ENCODE peak calls at places on chromosomes 16 and 17, in nine cellular contexts. S is fibroblast of lung; Z is upper lobe of right lung; E is pancreas; B is hepatocyte; R is CD8-positive, alpha-beta T cell; Q is ovary; T is A549; Y is OCI-LY7. N is an unnamed sample. For H3K4me1, the result is how much of the 10 kb centered on the place peaks cover.

GRCh38 chr17:82257473-82257872 is 16.0 kb downstream of the CSNK1D start:
- DNase-seq in S (peak), Z (no peak), E (no peak), B (peak), R (peak), Q (no peak), T (no peak), Y (peak), N (peak)

GRCh38 chr16:4607841-4608703 is 6.6 kb downstream of the UBALD1 start:
- DNase-seq in S (no peak), Z (no peak), E (no peak), B (no peak), R (no peak), Q (no peak), T (no peak), Y (no peak), N (no peak)

GRCh38 chr17:57830880-57831279 is 19.0 kb downstream of the MRPS23 start:
- DNase-seq in S (no peak), Z (no peak), E (no peak), B (no peak), R (no peak), Q (no peak), T (no peak), Y (no peak), N (no peak)

GRCh38 chr16:56637814-56638750 is at the start of gene MT1A:
- DNase-seq in S (peak), Z (peak), E (peak), B (peak), R (no peak), Q (peak), T (peak), Y (no peak), N (no peak)

GRCh38 chr16:84885024-84885910 is 65.5 kb downstream of the CRISPLD2 start:
- DNase-seq in S (peak), Z (no peak), E (no peak), B (no peak), R (no peak), Q (no peak), T (no peak), Y (no peak), N (no peak)

GRCh38 chr16:1530883-1531637 is 2.4 kb upstream of the TMEM204 start:
- DNase-seq in S (no peak), Z (no peak), E (no peak), B (peak), R (no peak), Q (no peak), T (no peak), Y (no peak), N (no peak)

GRCh38 chr17:57979076-57979475 is 9.0 kb downstream of the VEZF1 start:
- DNase-seq in S (no peak), Z (no peak), E (no peak), B (no peak), R (no peak), Q (no peak), T (no peak), Y (no peak), N (no peak)

GRCh38 chr17:68455756-68456528 is 1.4 kb downstream of the WIPI1 start:
- DNase-seq in S (peak), Z (no peak), E (no peak), B (peak), R (no peak), Q (no peak), T (no peak), Y (no peak), N (no peak)

GRCh38 chr17:50221500-50222480 is 20.4 kb upstream of the COL1A1 start:
- DNase-seq in S (peak), Z (peak), E (no peak), B (peak), R (no peak), Q (peak), T (no peak), Y (no peak), N (no peak)

GRCh38 chr16:84599528-84600202 is 18.2 kb downstream of the COTL1 start:
- DNase-seq in S (peak), Z (peak), E (no peak), B (peak), R (no peak), Q (peak), T (no peak), Y (peak), N (peak)

GRCh38 chr17:35257080-35257701 is 14.3 kb downstream of the SLFN5 start:
- DNase-seq in S (peak), Z (no peak), E (peak), B (no peak), R (no peak), Q (no peak), T (peak), Y (no peak), N (no peak)

GRCh38 chr17:46192211-46192483 is 1.1 kb downstream of the KANSL1 start:
- DNase-seq in S (no peak), Z (no peak), E (no peak), B (no peak), R (no peak), Q (no peak), T (no peak), Y (no peak), N (peak)

GRCh38 chr17:46192484-46193245 is 564 bp downstream of the KANSL1 start:
- DNase-seq in S (peak), Z (peak), E (peak), B (peak), R (peak), Q (peak), T (peak), Y (peak), N (peak)

GRCh38 chr17:46191332-46192210 is 1.7 kb downstream of the KANSL1 start:
- DNase-seq in S (peak), Z (no peak), E (no peak), B (peak), R (no peak), Q (no peak), T (peak), Y (peak), N (no peak)

GRCh38 chr17:46193246-46193625 is at the start of gene KANSL1:
- DNase-seq in S (peak), Z (peak), E (peak), B (peak), R (peak), Q (peak), T (peak), Y (peak), N (peak)

DNA sequence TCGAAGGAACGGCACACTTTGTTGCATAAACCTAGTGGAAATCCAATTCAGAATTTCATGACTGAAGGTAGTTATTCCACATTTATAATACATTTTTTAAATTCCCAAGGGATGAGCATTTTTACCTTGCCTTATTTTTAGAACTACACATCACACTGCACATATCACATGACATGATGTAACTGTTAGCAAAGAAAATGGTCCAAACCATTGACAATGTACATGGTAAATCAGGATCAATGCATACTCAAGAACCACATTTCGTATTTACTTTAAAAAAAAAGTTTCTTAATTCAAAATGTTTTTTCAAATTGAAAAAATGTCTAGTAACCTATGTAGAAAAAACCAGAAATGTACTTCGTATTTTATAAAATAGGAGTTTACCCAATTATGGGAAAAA is 2.5 kb downstream of the KANSL1 start:
- DNase-seq in S (peak), Z (no peak), E (no peak), B (no peak), R (no peak), Q (no peak), T (no peak), Y (peak), N (no peak)
- H3K4me1 ChIP-seq in S (under half), Z (under half), E (under half), B (under half), R (half or more), Q (under half), T (half or more), Y (half or more), N (half or more)

GRCh38 chr17:14303343-14304221 is 2.7 kb downstream of the HS3ST3B1 start:
- DNase-seq in S (no peak), Z (peak), E (no peak), B (no peak), R (no peak), Q (no peak), T (no peak), Y (no peak), N (peak)

GRCh38 chr17:14306602-14307001 is 5.7 kb downstream of the HS3ST3B1 start:
- DNase-seq in S (no peak), Z (no peak), E (no peak), B (no peak), R (no peak), Q (no peak), T (no peak), Y (no peak), N (no peak)

GRCh38 chr17:14304222-14304844 is 3.5 kb downstream of the HS3ST3B1 start:
- DNase-seq in S (no peak), Z (no peak), E (no peak), B (no peak), R (no peak), Q (no peak), T (no peak), Y (no peak), N (no peak)

GRCh38 chr17:14305785-14306496 is 5.1 kb downstream of the HS3ST3B1 start:
- DNase-seq in S (no peak), Z (no peak), E (no peak), B (no peak), R (no peak), Q (no peak), T (no peak), Y (no peak), N (no peak)

DNA sequence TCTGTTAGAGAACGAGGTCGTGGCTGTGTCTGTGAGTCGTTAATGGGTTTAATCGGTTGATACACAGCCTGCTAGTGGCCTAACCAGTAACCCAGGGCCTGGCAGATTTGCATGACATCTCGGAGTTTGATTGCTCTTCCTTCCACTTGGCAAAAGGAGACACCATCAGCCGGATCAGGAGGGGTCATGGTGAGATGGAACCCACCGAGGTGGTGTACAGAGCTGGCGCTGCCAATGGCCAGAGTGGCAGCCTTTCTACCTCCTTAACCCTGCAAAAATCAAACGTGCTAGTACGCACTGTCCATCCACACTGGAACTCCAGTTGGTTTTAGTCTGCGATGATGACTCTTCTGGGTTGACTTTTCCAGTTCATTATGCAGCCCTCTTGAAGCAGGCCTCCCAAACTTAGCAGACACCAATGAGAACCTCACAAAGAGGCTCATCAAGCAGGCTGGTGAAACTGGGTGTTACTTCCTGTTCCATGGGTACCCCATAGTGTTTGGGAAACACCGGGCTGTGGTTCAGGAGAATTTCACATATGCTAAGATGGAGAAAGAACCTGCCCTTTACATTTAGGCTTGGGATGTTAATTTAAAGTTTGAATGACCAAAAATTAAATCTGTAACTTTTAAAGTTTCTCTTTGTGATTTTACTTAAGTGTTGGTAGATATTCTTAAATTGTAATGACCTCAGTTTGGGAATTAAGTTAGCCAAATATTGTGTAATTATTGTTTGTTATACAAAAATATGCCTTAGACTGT is 4.2 kb downstream of the HS3ST3B1 start:
- DNase-seq in S (peak), Z (no peak), E (no peak), B (no peak), R (no peak), Q (no peak), T (no peak), Y (no peak), N (peak)
- H3K27ac ChIP-seq in S (peak), Z (no peak), E (no peak), B (no peak), R (no peak), Q (no peak), T (no peak), Y (no peak), N (peak)

GRCh38 chr17:29148257-29148789 is 31.9 kb downstream of the MYO18A start:
- DNase-seq in S (no peak), Z (peak), E (no peak), B (no peak), R (no peak), Q (no peak), T (no peak), Y (peak), N (no peak)

GRCh38 chr17:29149431-29150064 is 30.6 kb downstream of the MYO18A start:
- DNase-seq in S (no peak), Z (no peak), E (peak), B (no peak), R (no peak), Q (peak), T (no peak), Y (peak), N (no peak)

GRCh38 chr17:29147682-29148081 is 32.5 kb downstream of the MYO18A start:
- DNase-seq in S (no peak), Z (no peak), E (no peak), B (no peak), R (no peak), Q (no peak), T (no peak), Y (no peak), N (no peak)

GRCh38 chr17:29150191-29150590 is 30.0 kb downstream of the MYO18A start:
- DNase-seq in S (no peak), Z (no peak), E (no peak), B (no peak), R (no peak), Q (no peak), T (no peak), Y (peak), N (no peak)

DNA sequence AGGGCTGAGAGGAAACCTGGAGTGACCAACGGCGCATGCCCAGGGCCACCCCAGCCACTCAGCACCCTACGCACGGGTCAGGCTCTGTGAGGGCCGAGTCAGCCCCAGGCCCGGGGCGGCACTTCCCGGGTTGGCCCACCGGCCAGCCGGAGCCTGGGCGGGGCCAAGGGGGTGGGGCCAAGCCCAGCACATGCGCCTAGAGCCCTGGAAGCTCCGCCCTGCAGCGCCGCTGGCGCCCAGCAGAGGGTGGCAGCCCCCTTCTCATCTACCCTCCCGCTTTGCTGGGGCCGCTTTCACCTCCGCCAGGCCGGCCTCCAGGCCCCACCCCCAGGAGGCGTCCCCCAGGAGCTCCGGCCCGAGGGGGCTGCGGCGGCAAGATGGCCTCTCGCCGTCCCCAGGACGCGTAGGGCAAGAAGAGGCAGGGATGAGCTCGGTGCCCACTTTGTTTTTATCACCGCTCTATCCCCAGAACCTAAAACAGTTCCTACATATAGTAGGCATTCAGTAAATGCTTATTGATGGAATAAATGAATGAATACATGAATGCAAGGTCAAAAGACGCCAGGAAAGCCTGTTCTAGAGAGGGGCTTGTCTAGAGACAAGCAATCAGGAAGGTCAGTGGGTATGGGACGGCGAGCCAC is 31.3 kb downstream of the MYO18A start:
- DNase-seq in S (peak), Z (peak), E (peak), B (peak), R (peak), Q (peak), T (peak), Y (peak), N (peak)
- H3K4me1 ChIP-seq in S (under half), Z (under half), E (under half), B (under half), R (under half), Q (under half), T (half or more), Y (under half), N (under half)

GRCh38 chr17:19271751-19272357 is 34.7 kb downstream of the EPN2 start:
- DNase-seq in S (peak), Z (no peak), E (no peak), B (no peak), R (no peak), Q (no peak), T (no peak), Y (peak), N (no peak)
- H3K27ac ChIP-seq in S (no peak), Z (no peak), E (no peak), B (no peak), R (no peak), Q (no peak), T (no peak), Y (no peak), N (no peak)

DNA sequence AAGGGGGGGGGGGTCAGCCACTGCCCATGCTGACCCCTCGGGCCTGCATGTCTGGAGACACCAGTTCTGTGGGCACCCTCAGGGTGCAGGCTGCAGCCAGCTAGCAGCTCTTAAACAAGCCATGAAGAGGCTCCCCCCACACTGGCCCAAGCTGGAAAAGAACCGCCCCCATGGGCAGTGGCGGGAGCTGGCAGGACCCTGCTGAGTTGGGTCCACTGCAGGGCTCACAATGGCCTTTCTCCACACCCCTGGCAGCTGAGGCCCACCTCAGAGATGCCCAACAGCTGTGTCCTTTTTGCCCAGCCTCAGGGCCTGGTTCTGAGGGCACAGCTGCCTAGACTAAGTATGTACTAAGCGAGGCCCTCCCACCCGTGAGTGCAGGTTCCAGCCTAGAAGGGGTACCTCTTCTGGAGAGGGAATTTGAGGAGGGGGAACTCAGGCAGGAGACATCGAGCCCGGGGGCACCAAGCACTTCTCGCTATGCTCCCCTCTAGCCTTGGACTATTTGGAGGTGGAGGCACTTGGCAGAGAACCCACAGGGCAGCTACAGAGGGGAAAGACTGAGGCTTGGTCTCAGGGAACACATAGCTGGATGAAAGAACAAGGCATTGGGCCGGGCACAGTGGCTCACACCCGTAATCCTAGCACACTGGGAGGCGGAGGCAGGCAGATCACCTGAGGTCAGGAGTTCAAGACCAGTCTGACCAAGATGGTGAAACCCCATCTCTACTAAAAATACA is 3.2 kb downstream of the THRA start:
- DNase-seq in S (no peak), Z (no peak), E (no peak), B (no peak), R (no peak), Q (no peak), T (no peak), Y (no peak), N (no peak)
- H3K4me1 ChIP-seq in S (under half), Z (half or more), E (under half), B (half or more), R (half or more), Q (under half), T (half or more), Y (half or more), N (half or more)

GRCh38 chr17:65023791-65024190 is 32.7 kb downstream of the GNA13 start:
- DNase-seq in S (no peak), Z (no peak), E (no peak), B (no peak), R (no peak), Q (no peak), T (no peak), Y (no peak), N (no peak)

GRCh38 chr17:65022137-65022536 is 34.4 kb downstream of the GNA13 start:
- DNase-seq in S (no peak), Z (no peak), E (no peak), B (no peak), R (no peak), Q (no peak), T (no peak), Y (no peak), N (no peak)

GRCh38 chr17:65027305-65027704 is 29.2 kb downstream of the GNA13 start:
- DNase-seq in S (peak), Z (no peak), E (no peak), B (peak), R (no peak), Q (no peak), T (peak), Y (no peak), N (peak)

GRCh38 chr17:65022751-65023421 is 33.7 kb downstream of the GNA13 start:
- DNase-seq in S (peak), Z (no peak), E (no peak), B (no peak), R (no peak), Q (no peak), T (peak), Y (no peak), N (no peak)

GRCh38 chr17:65025288-65025687 is 31.3 kb downstream of the GNA13 start:
- DNase-seq in S (no peak), Z (no peak), E (no peak), B (no peak), R (no peak), Q (no peak), T (no peak), Y (no peak), N (no peak)
- H3K27ac ChIP-seq in S (no peak), Z (no peak), E (no peak), B (no peak), R (no peak), Q (no peak), T (no peak), Y (peak), N (no peak)

DNA sequence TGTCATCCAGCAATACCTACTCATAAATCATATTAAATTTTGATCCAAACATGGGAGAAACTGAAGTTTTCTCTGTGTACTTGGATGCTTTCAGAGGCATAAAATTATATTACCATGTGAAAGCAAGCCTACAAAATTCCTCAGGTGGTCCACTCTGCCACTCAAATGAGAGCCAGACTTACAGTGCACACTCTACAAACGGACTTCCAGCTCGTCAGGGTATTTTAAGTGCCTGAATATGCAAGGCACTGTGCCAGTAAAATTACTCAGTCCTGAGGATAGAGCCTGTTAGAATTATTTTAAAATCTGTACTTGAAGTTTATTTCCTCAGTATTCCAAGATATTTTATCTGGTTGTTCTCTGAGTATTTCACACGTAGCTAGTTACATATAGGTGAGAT is 54.5 kb downstream of the TENT4B start:
- DNase-seq in S (peak), Z (no peak), E (no peak), B (no peak), R (no peak), Q (no peak), T (no peak), Y (no peak), N (no peak)
- H3K4me1 ChIP-seq in S (under half), Z (under half), E (under half), B (half or more), R (under half), Q (under half), T (half or more), Y (under half), N (under half)

N was measured in CD4-positive, CD25-positive, alpha-beta regulatory T cell.